ENCODE peak calls at places on chromosome 16, in five cellular contexts. A is neural progenitor cell; X is NCI-H526; M is CD8-positive, alpha-beta T cell; N is AG10803. J is an unnamed sample.

GRCh38 chr16:21156767-21157467 is 1.6 kb upstream of the LDAF1 start:
- DNase-seq in A (peak), X (peak), M (no peak), N (peak), J (peak)

GRCh38 chr16:66493490-66494401 is 56.2 kb downstream of the TK2 start:
- DNase-seq in A (no peak), X (no peak), M (no peak), N (no peak), J (no peak)

GRCh38 chr16:75263291-75263962 is 12.0 kb upstream of the BCAR1 start:
- DNase-seq in A (no peak), X (no peak), M (no peak), N (no peak), J (no peak)

GRCh38 chr16:78762222-78762621 is 662.8 kb downstream of the WWOX start:
- DNase-seq in A (peak), X (no peak), M (no peak), N (no peak), J (no peak)

GRCh38 chr16:68636818-68637217 is 8.3 kb upstream of the CDH3 start:
- DNase-seq in A (no peak), X (no peak), M (no peak), N (no peak), J (no peak)

GRCh38 chr16:29012913-29013641 is 28.2 kb downstream of the LAT start:
- DNase-seq in A (no peak), X (no peak), M (no peak), N (no peak), J (no peak)

GRCh38 chr16:73179671-73180370 is 131.9 kb upstream of the ZFHX3 start:
- DNase-seq in A (no peak), X (no peak), M (no peak), N (no peak), J (no peak)

GRCh38 chr16:9053006-9053601 is 38.3 kb upstream of the HAPSTR1 start:
- DNase-seq in A (peak), X (peak), M (no peak), N (peak), J (peak)

GRCh38 chr16:30096862-30097563 is 1.0 kb upstream of the YPEL3 start:
- DNase-seq in A (peak), X (no peak), M (no peak), N (no peak), J (no peak)

GRCh38 chr16:75198135-75198600 is 8.8 kb downstream of the CTRB2 start:
- DNase-seq in A (no peak), X (no peak), M (no peak), N (peak), J (peak)

GRCh38 chr16:89531821-89532526 is 23.8 kb downstream of the SPG7 start:
- DNase-seq in A (no peak), X (no peak), M (no peak), N (no peak), J (no peak)

GRCh38 chr16:14445935-14446715 is 183.9 kb downstream of the PARN start:
- DNase-seq in A (no peak), X (no peak), M (no peak), N (no peak), J (no peak)

GRCh38 chr16:24135624-24136296 is 120.4 kb upstream of the CACNG3 start:
- DNase-seq in A (peak), X (no peak), M (no peak), N (no peak), J (no peak)

GRCh38 chr16:17171250-17172143 is 299.3 kb downstream of the XYLT1 start:
- DNase-seq in A (no peak), X (no peak), M (no peak), N (no peak), J (no peak)

GRCh38 chr16:8585942-8586341 is 4.4 kb downstream of the TMEM114 start:
- DNase-seq in A (no peak), X (no peak), M (no peak), N (no peak), J (peak)

GRCh38 chr16:68473358-68474064 is 25.2 kb upstream of the SMPD3 start:
- DNase-seq in A (no peak), X (no peak), M (no peak), N (no peak), J (no peak)

GRCh38 chr16:74626741-74627416 is 20.0 kb upstream of the GLG1 start:
- DNase-seq in A (no peak), X (no peak), M (no peak), N (no peak), J (peak)

GRCh38 chr16:20740007-20740883 is 1.4 kb downstream of the THUMPD1 start:
- DNase-seq in A (no peak), X (peak), M (no peak), N (peak), J (peak)